ENCODE peak calls at places on chromosomes 6 and 20, in four cellular contexts. S is RWPE1, I is posterior cingulate gyrus, J is heart left ventricle. M is an unnamed sample.

GRCh38 chr6:126914172-126914571 is 204.3 kb upstream of the RSPO3 start:
- DNase-seq in J (no peak), I (no peak), S (no peak), M (no peak)

GRCh38 chr20:47666304-47666703 is 119.0 kb downstream of the SULF2 start:
- DNase-seq in S (no peak), J (no peak), I (peak; percentile 78), M (no peak)

GRCh38 chr6:142318714-142319113 is 16.9 kb downstream of the ADGRG6 start:
- DNase-seq in I (no peak), S (no peak), J (no peak), M (no peak)

GRCh38 chr6:158803733-158804143 is 15.4 kb downstream of the EZR start:
- DNase-seq in S (no peak), I (no peak), J (no peak), M (peak; percentile 46)

GRCh38 chr6:13063300-13063918 is 264.9 kb downstream of the TBC1D7 start:
- DNase-seq in I (no peak), J (no peak), S (no peak), M (no peak)

GRCh38 chr6:107554918-107555317 is 65.0 kb downstream of the SOBP start:
- DNase-seq in J (no peak), I (peak; percentile 86), S (no peak), M (no peak)

GRCh38 chr6:136647363-136647763 is 97.1 kb upstream of the MAP7 start:
- DNase-seq in S (no peak), J (no peak), I (no peak), M (no peak)

GRCh38 chr6:88048556-88048955 is 915 bp downstream of the SPACA1 start:
- DNase-seq in I (no peak), J (no peak), S (no peak), M (no peak)

GRCh38 chr20:63540417-63541186 is 3.4 kb upstream of the PTK6 start:
- DNase-seq in S (no peak), J (no peak), I (peak; percentile 92), M (no peak)

GRCh38 chr6:36442083-36442670 is 477 bp downstream of the PXT1 start:
- DNase-seq in S (no peak), J (no peak), I (no peak), M (no peak)

M was measured in PC-9.